ENCODE peak calls at places on chromosomes 16 and 17, in seven cellular contexts. J is IMR-90, R is left lung, I is choroid plexus epithelial cell, E is endodermal cell, Z is Calu3, B is RWPE1. Y is an unnamed sample.

GRCh38 chr17:1267471-1267947 is 2.7 kb upstream of the BHLHA9 start:
- DNase-seq in J (no peak), E (peak; percentile 64), B (no peak), R (no peak), I (no peak), Z (no peak), Y (no peak)

GRCh38 chr16:85524630-85525463 is 88.3 kb upstream of the GSE1 start:
- DNase-seq in Z (peak; percentile 65), J (peak; percentile 49), E (peak; percentile 74), I (peak; percentile 61), R (peak; percentile 85), B (peak; percentile 76), Y (no peak)

GRCh38 chr17:7380321-7380720 is 568 bp upstream of the TNK1 start:
- DNase-seq in E (peak; percentile 75), I (no peak), R (peak; percentile 52), J (peak; percentile 47), Z (no peak), B (no peak), Y (no peak)

GRCh38 chr17:78324391-78325075 is 35.3 kb downstream of the SOCS3 start:
- DNase-seq in R (peak; percentile 77), Z (no peak), B (no peak), E (peak; percentile 80), J (peak; percentile 89), I (peak; percentile 95), Y (no peak)

GRCh38 chr17:47905221-47905733 is 9.2 kb downstream of the SP2 start:
- DNase-seq in R (peak; percentile 67), J (peak; percentile 78), I (peak; percentile 90), E (peak; percentile 75), Z (no peak), B (no peak), Y (no peak)

GRCh38 chr16:90046122-90046970 is 27.1 kb upstream of the DBNDD1 start:
- DNase-seq in E (peak; percentile 94), R (no peak), Z (no peak), I (no peak), B (no peak), J (no peak), Y (no peak)

GRCh38 chr17:37764383-37764782 is 19.5 kb upstream of the HNF1B start:
- DNase-seq in I (no peak), Z (no peak), E (no peak), J (no peak), B (no peak), R (no peak), Y (no peak)

GRCh38 chr16:9072806-9073341 is 18.6 kb upstream of the HAPSTR1 start:
- DNase-seq in E (no peak), R (no peak), Z (no peak), B (peak; percentile 42), I (peak; percentile 90), J (peak; percentile 96), Y (peak; percentile 37)

GRCh38 chr17:68514809-68515208 is 2.6 kb downstream of the PRKAR1A start:
- DNase-seq in J (peak; percentile 63), R (no peak), I (peak; percentile 85), E (peak; percentile 22), Z (no peak), B (peak; percentile 32), Y (no peak)

GRCh38 chr17:61837175-61838051 is 25.9 kb downstream of the BRIP1 start:
- DNase-seq in I (peak; percentile 88), E (peak; percentile 85), J (peak; percentile 81), B (peak; percentile 37), R (peak; percentile 52), Z (peak; percentile 39), Y (no peak)

GRCh38 chr16:28107232-28107631 is 43.7 kb upstream of the GSG1L start:
- DNase-seq in Z (no peak), J (no peak), I (no peak), R (peak; percentile 6), B (no peak), E (peak; percentile 18), Y (no peak)

GRCh38 chr16:57549730-57550129 is 7.3 kb downstream of the ADGRG5 start:
- DNase-seq in E (no peak), Z (no peak), R (no peak), I (no peak), B (no peak), J (no peak), Y (no peak)

GRCh38 chr17:35778641-35779196 is 16.7 kb downstream of the MMP28 start:
- DNase-seq in E (no peak), I (no peak), Z (no peak), R (no peak), J (no peak), B (no peak), Y (no peak)

GRCh38 chr17:15453782-15454181 is 13.6 kb downstream of the CDRT4 start:
- DNase-seq in I (no peak), Z (no peak), R (no peak), E (no peak), J (no peak), B (no peak), Y (no peak)

GRCh38 chr17:15456486-15456885 is 10.9 kb downstream of the CDRT4 start:
- DNase-seq in R (no peak), E (no peak), J (no peak), Z (no peak), B (no peak), I (no peak), Y (no peak)

GRCh38 chr17:15457723-15458094 is 9.7 kb downstream of the CDRT4 start:
- DNase-seq in Z (no peak), B (no peak), E (no peak), I (no peak), J (no peak), R (no peak), Y (no peak)

GRCh38 chr17:15454328-15454727 is 13.1 kb downstream of the CDRT4 start:
- DNase-seq in B (no peak), E (no peak), I (no peak), J (no peak), R (no peak), Z (no peak), Y (no peak)

DNA sequence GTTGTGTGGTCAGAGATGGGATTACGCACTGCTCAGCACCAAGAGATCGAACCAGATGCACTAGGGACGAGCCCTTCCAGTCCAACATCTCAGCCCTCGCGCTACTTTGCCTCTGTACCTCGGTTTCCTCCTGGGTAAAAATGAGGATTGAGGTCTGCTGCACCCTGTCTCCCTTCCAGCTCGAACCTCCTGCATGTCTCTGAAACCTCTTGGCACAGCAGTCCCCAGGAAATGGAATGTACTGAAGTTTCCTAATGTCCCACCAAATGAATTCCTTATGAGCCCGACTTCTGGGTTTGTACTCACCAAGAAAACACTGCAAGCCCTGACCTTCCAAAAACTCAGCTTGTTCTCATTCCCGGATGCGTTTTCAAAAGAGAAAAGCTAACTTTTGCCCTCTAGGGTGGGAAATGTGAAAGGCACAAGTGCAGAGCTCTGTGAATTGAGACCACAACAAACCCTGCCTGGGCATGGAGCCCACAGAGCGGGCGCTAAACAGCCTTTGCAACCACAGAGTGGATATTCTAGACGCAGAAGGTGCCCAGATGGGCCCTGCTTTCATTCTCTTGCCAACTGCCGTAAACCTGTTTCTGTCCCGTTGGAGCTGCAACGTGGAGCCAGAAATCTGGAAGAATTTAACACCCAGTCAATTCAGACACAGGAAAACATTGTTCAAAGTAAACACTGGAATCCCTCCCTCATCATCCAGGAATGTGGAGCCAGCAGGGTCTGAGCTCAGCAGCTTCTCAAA is 10.3 kb downstream of the CDRT4 start:
- DNase-seq in J (peak; percentile 84), I (peak; percentile 73), R (no peak), E (no peak), B (no peak), Z (no peak), Y (no peak)
- TF ChIP-seq CTCF in J (peak; percentile 51), I (peak; percentile 64), R (no peak), E (no peak), B (no peak), Z (no peak), Y (no peak)

GRCh38 chr16:70760221-70760620 is 40.7 kb downstream of the VAC14 start:
- DNase-seq in B (no peak), R (no peak), I (no peak), E (no peak), J (no peak), Z (no peak), Y (no peak)

GRCh38 chr16:70757183-70757582 is 43.8 kb downstream of the VAC14 start:
- DNase-seq in B (no peak), J (no peak), Z (no peak), E (no peak), R (no peak), I (no peak), Y (no peak)

GRCh38 chr16:70758786-70759185 is 42.2 kb downstream of the VAC14 start:
- DNase-seq in B (no peak), I (no peak), R (no peak), E (no peak), J (no peak), Z (no peak), Y (no peak)

GRCh38 chr16:70761656-70762055 is 39.3 kb downstream of the VAC14 start:
- DNase-seq in R (no peak), I (no peak), Z (no peak), E (no peak), J (no peak), B (no peak), Y (no peak)

DNA sequence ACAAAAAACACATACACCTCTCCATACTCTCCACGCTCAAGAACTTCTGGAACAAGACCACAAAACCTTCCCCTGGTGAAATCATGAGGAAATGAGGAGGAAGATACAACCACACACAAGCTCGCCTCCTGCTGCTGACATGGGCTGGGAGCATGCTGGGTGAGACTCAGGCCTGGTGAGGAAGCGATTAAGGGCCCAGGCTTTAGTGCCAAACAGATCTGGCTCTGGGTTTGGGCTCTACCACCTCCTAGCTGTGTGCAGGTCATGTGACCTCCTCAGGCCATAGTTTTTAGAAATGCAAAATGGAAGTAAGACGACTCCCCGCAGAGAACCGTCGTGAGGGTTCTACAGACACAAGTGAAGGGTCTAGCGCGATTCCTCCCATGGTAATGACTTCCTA is 41.3 kb downstream of the VAC14 start:
- DNase-seq in R (no peak), Z (no peak), J (no peak), I (peak; percentile 31), E (no peak), B (no peak), Y (no peak)
- TF ChIP-seq CTCF in R (no peak), Z (no peak), J (no peak), I (peak; percentile 26), E (peak; percentile 11), B (no peak), Y (no peak)

DNA sequence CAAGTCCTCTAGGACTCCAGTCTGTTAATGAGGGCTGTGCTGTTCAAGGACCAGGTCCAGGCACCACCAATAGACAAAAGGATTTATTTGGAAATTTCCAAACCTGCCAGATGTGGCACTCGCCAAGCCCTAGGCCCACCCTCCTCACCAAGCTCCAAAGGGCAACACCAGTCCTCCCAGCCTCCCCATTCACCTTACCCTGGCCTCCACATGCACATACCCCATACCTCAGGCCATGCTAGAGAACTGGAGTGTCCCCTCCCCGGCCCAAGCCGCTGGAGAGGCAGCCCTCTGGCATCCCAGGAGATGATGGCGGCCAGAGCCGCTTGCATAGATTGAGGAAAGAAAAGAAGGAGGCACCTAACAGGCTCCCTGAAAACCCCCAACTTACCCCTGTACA is 4.6 kb upstream of the FTSJ3 start:
- DNase-seq in E (no peak), I (no peak), Z (no peak), J (no peak), R (no peak), B (no peak), Y (no peak)
- TF ChIP-seq CTCF in E (no peak), I (no peak), Z (no peak), J (no peak), R (no peak), B (no peak), Y (no peak)

DNA sequence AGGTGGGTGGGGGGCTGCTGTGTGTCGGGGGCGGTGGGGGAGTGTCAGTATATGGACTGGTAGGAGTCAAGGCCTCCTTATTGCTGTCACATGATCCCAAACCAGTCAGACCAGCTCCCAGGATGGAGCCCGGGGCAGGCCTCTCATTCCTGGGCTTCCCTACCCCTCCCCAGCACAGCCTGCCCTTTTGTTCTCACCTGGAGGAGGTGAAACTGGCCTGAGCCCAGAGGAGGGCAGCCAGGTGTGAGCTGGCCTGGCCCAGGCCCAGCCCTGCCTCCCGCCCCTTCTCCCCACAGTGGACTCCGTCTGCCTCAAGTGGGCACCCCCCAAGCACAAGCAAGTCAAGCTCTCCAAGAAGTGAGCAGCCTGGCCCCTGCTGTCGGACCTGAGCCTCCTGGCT is 4.6 kb downstream of the PRSS8 start:
- DNase-seq in E (peak; percentile 89), R (peak; percentile 88), J (no peak), B (peak; percentile 85), I (no peak), Z (peak; percentile 96), Y (no peak)
- TF ChIP-seq CTCF in E (no peak), R (no peak), J (no peak), B (no peak), I (no peak), Z (no peak), Y (no peak)

Y was measured in GM06990.